ENCODE peak calls at places on chromosome 17, in five cellular contexts. G is GM23338, V is choroid plexus epithelial cell, N is suprapubic skin, I is osteoblast. C is an unnamed sample.
A peak's percentile ranks its signal among the peaks of the same experiment; 100 is the strongest.

GRCh38 chr17:44108440-44109311 is 14.8 kb downstream of the HDAC5 start:
- DNase-seq in V (peak; percentile 98), I (peak; percentile 98), G (no peak), N (peak; percentile 85), C (no peak)

GRCh38 chr17:5500804-5501391 is 14.5 kb downstream of the MIS12 start:
- DNase-seq in I (peak; percentile 98), N (peak; percentile 83), V (peak; percentile 93), G (peak; percentile 99), C (peak; percentile 99)

GRCh38 chr17:13581925-13582324 is 19.8 kb downstream of the HS3ST3A1 start:
- DNase-seq in I (no peak), G (no peak), N (no peak), V (peak; percentile 84), C (no peak)

GRCh38 chr17:48453447-48453846 is 23.4 kb upstream of the SKAP1 start:
- DNase-seq in N (no peak), G (no peak), I (no peak), V (no peak), C (no peak)

GRCh38 chr17:43881758-43882505 is 25.4 kb downstream of the MPP2 start:
- DNase-seq in G (peak; percentile 20), I (peak; percentile 72), N (no peak), V (no peak), C (peak; percentile 69)

GRCh38 chr17:2337811-2338657 is 733 bp downstream of the SGSM2 start:
- DNase-seq in G (peak; percentile 77), V (peak; percentile 59), I (peak; percentile 98), N (no peak), C (peak; percentile 94)

GRCh38 chr17:81342062-81342699 is 47.1 kb upstream of the SLC38A10 start:
- DNase-seq in G (no peak), V (peak; percentile 50), I (no peak), N (no peak), C (no peak)

GRCh38 chr17:10144456-10144855 is 54.0 kb downstream of the GAS7 start:
- DNase-seq in V (peak; percentile 41), G (no peak), I (no peak), N (no peak), C (no peak)

GRCh38 chr17:31327534-31328526 is 6.4 kb upstream of the EVI2A start:
- DNase-seq in G (no peak), N (no peak), V (peak; percentile 96), I (peak; percentile 26), C (no peak)

GRCh38 chr17:72378414-72379395 is 257.9 kb downstream of the SOX9 start:
- DNase-seq in V (no peak), G (no peak), I (peak; percentile 62), N (no peak), C (peak; percentile 72)

GRCh38 chr17:15092762-15093161 is 172.4 kb downstream of the PMP22 start:
- DNase-seq in V (peak; percentile 59), N (no peak), G (no peak), I (peak; percentile 13), C (no peak)

GRCh38 chr17:74431568-74432483 is at the start of gene GPRC5C:
- DNase-seq in I (peak; percentile 85), V (no peak), N (no peak), G (peak; percentile 88), C (peak; percentile 95)

GRCh38 chr17:44902135-44902760 is 3.0 kb upstream of the EFTUD2 start:
- DNase-seq in V (no peak), N (no peak), I (no peak), G (no peak), C (no peak)

GRCh38 chr17:81334419-81334896 is 39.4 kb upstream of the SLC38A10 start:
- DNase-seq in I (no peak), N (no peak), V (no peak), G (no peak), C (peak; percentile 82)

GRCh38 chr17:50173335-50173941 is 7.6 kb downstream of the SGCA start:
- DNase-seq in N (no peak), V (peak; percentile 94), I (peak; percentile 98), G (peak; percentile 34), C (peak; percentile 77)

GRCh38 chr17:21302711-21303425 is 18.4 kb downstream of the MAP2K3 start:
- DNase-seq in G (no peak), V (no peak), N (no peak), I (peak; percentile 75), C (peak; percentile 63)

GRCh38 chr17:82528484-82529265 is 9.1 kb downstream of the FOXK2 start:
- DNase-seq in N (no peak), I (peak; percentile 85), G (no peak), V (no peak), C (no peak)

GRCh38 chr17:81254955-81255717 is 16.0 kb downstream of the NDUFAF8 start:
- DNase-seq in I (peak; percentile 95), G (peak; percentile 84), V (peak; percentile 79), N (no peak), C (peak; percentile 89)

GRCh38 chr17:78214016-78214705 is at the start of gene BIRC5:
- DNase-seq in V (peak; percentile 85), I (peak; percentile 99), G (peak; percentile 98), N (peak; percentile 93), C (peak; percentile 99)

GRCh38 chr17:79799538-79800324 is 2.9 kb upstream of the CBX8 start:
- DNase-seq in I (no peak), V (no peak), N (no peak), G (no peak), C (peak; percentile 64)

GRCh38 chr17:79796570-79797491 is at the start of gene CBX8:
- DNase-seq in G (peak; percentile 100), V (peak; percentile 100), N (peak; percentile 100), I (peak; percentile 100), C (peak; percentile 100)

GRCh38 chr17:79799174-79799537 is 2.3 kb upstream of the CBX8 start:
- DNase-seq in G (no peak), V (no peak), I (no peak), N (no peak), C (peak; percentile 73)

GRCh38 chr17:79797492-79798295 is 817 bp upstream of the CBX8 start:
- DNase-seq in G (no peak), V (no peak), I (peak; percentile 90), N (no peak), C (no peak)

DNA sequence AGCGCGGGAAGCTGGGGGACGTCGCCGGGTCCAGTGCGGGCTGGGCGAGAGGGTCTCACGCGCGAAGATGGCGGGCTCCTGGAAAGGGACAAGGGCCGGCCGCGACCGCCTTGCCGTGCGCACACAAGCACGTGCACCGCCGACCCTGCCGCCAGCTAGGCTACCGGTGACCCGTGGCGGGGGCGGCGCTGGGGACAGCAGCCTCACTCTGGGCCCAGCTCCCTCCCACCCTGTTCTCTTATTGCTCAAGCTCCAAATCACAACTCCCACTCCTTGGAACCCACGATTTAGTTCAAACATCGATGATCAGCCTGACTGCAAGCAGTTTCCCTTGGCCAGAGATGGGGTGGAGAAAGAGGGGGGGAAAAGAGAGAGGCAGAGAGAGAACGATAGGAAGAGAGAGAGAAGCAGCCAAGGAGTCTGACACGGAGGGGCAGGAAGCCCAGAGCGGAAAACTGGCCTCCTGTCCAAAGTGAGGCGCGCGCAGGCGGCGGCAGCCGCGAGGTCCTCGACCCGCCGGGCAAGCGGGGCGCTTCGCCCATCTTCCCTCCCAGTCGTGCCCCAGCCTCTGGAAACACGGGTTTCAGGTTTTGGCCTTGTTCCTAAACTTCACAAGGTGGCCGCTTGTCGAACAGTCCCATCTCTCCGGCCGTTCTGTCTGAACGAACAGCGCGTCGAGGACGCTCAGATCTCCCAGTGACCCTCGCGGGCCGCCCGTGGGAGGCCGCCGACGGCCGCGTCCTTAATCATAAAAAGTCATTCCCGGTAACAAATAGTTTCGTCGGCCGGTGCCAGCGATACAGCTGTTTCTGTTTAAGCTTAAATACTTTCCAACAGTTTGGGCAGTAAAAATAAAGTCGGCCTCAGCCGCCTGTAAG is 1.7 kb upstream of the CBX8 start:
- DNase-seq in G (peak; percentile 49), N (no peak), I (no peak), V (no peak), C (peak; percentile 79)
- H3K4me3 ChIP-seq in G (peak overlapping the region; percentile 51), N (peak overlapping the region; percentile 78), I (peak overlapping the region; percentile 89), V (peak overlapping the region; percentile 67), C (peak overlapping the region; percentile 28)

GRCh38 chr17:63290784-63291183 is 155.3 kb downstream of the CYB561 start:
- DNase-seq in V (no peak), I (no peak), N (no peak), G (no peak), C (no peak)
- H3K4me3 ChIP-seq in V (no peak overlapping the region), I (no peak overlapping the region), N (no peak overlapping the region), G (peak overlapping the region; percentile 18), C (no peak overlapping the region)

DNA sequence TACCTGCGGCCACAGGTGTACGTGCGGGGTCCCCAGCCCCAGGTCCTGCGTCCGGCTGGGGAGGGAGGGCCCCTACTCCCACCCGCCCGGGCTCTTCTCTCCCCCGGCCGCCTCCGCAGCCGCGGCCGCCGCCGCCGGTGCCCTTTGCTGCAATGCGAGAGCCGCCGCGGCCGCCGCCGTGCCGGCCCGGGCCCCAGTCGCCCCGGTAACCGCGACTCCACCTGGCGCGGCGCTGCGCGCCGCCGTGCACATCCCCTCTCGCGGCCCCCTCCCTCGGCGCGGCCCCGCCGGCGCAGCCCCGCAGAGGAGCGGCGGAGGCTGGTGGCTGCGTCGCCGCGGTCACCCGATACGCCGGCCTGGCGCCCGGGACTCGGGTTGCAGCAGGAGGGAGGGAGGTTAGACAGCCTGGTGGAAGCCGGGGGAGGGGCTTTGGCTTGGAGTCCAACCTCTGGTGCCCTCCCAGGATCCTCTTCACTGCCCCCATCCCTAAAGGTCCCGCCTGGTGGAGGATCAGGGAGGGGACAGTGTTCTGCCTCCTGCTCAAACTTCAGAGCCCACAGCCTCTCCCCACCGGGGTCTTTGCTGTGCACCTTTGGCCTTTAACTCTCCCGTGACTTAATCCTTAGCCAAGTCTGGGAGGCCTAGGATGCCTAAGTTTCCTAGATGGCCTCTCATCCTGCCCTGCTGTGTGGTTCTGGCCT is 32.9 kb downstream of the SRCIN1 start:
- DNase-seq in I (peak; percentile 89), V (no peak), N (no peak), G (peak; percentile 77), C (peak; percentile 96)
- H3K4me3 ChIP-seq in I (no peak overlapping the region), V (no peak overlapping the region), N (peak overlapping the region; percentile 48), G (peak overlapping the region; percentile 52), C (peak overlapping the region; percentile 34)

GRCh38 chr17:28944862-28945741 is 6.2 kb downstream of the PHF12 start:
- DNase-seq in V (peak; percentile 54), N (no peak), I (peak; percentile 60), G (no peak), C (no peak)
- H3K4me3 ChIP-seq in V (no peak overlapping the region), N (no peak overlapping the region), I (peak overlapping the region; percentile 42), G (no peak overlapping the region), C (no peak overlapping the region)

DNA sequence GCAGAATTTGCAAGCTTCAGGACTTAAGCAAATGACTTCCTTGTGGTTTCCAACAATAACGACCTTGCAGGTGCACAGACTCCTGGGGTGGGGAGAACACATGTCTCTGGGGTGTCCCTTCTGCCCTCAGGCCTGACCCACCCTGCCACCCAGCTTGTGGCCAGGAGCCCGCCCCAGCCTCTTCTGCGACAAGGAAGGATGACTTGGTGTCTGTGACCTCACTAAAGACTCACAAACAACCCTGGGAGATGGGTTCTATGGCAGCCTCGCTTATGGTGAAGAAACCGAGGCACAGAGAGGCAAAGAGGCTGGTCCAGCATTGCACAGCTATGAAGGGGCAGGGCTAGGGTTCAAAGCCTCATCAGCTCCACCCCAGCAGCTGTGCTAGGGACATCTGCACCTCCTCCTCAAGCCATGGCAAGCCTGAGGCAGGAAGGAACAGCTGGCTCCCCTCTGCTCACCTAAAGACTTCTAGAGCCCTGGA is 2.6 kb downstream of the ATP2A3 start:
- DNase-seq in N (no peak), G (no peak), V (no peak), I (peak; percentile 78), C (no peak)
- H3K4me3 ChIP-seq in N (peak overlapping the region; percentile 4), G (no peak overlapping the region), V (no peak overlapping the region), I (no peak overlapping the region), C (no peak overlapping the region)